ENCODE peak calls at places on chromosome 9, in ten cellular contexts. O, M, P, N, F, X, G, A, J and T are unnamed samples. For H3K4me1, the result is how much of the 10 kb centered on the place peaks cover.

GRCh38 chr9:124769451-124770358 is 1.4 kb downstream of the NR6A1 start:
- DNase-seq in F (no peak), N (no peak), O (no peak), A (peak), J (peak), G (no peak), P (peak), X (no peak), M (peak), T (peak)

GRCh38 chr9:34741628-34742027 is 31.7 kb upstream of the CCL21 start:
- DNase-seq in P (no peak), O (no peak), N (no peak), G (no peak), M (no peak), J (no peak), F (no peak), A (peak), X (no peak), T (no peak)

GRCh38 chr9:86741311-86742215 is 205.7 kb downstream of the GAS1 start:
- DNase-seq in G (peak), M (no peak), N (no peak), P (no peak), A (no peak), X (no peak), O (no peak), J (no peak), F (no peak), T (no peak)

GRCh38 chr9:96344458-96345180 is 38.9 kb downstream of the SLC35D2 start:
- DNase-seq in J (no peak), M (peak), F (peak), N (peak), X (peak), G (no peak), O (peak), A (no peak), P (peak), T (peak)

GRCh38 chr9:73577867-73578266 is 426.2 kb downstream of the ANXA1 start:
- DNase-seq in G (no peak), A (no peak), X (no peak), P (no peak), F (no peak), M (peak), O (no peak), N (no peak), J (no peak), T (no peak)

GRCh38 chr9:68548241-68548640 is 7.6 kb upstream of the TMEM252 start:
- DNase-seq in X (no peak), O (no peak), N (no peak), A (no peak), J (no peak), F (no peak), P (no peak), M (no peak), G (no peak), T (no peak)

GRCh38 chr9:136625101-136626065 is 37.3 kb upstream of the EGFL7 start:
- DNase-seq in G (peak), N (peak), A (peak), X (peak), O (peak), P (peak), F (peak), M (peak), J (peak), T (no peak)

GRCh38 chr9:87137718-87138117 is 190.4 kb upstream of the GAS1 start:
- DNase-seq in M (no peak), X (no peak), G (no peak), O (no peak), N (no peak), J (no peak), A (no peak), F (no peak), P (no peak), T (no peak)

GRCh38 chr9:19552282-19552681 is 143.5 kb downstream of the ACER2 start:
- DNase-seq in N (no peak), P (no peak), G (no peak), F (no peak), X (no peak), A (no peak), J (no peak), O (no peak), M (no peak), T (no peak)

GRCh38 chr9:20317701-20318100 is 304.6 kb downstream of the MLLT3 start:
- DNase-seq in X (no peak), A (no peak), N (no peak), M (no peak), G (no peak), P (no peak), J (no peak), F (no peak), O (no peak), T (no peak)

GRCh38 chr9:126465977-126466376 is 139.3 kb downstream of the MVB12B start:
- DNase-seq in A (no peak), M (no peak), F (peak), G (no peak), N (no peak), P (no peak), O (peak), J (no peak), X (no peak), T (peak)

GRCh38 chr9:123111427-123111826 is 78.0 kb downstream of the GPR21 start:
- DNase-seq in G (peak), A (peak), O (no peak), N (peak), J (no peak), P (no peak), X (no peak), M (no peak), F (no peak), T (no peak)

GRCh38 chr9:131839281-131840084 is 99.6 kb upstream of the RAPGEF1 start:
- DNase-seq in M (no peak), A (no peak), F (no peak), J (no peak), G (no peak), N (no peak), P (no peak), X (no peak), O (peak), T (no peak)

GRCh38 chr9:133960568-133961129 is 31.5 kb downstream of the VAV2 start:
- DNase-seq in M (no peak), X (no peak), J (no peak), G (peak), A (no peak), O (peak), N (peak), P (peak), F (no peak), T (peak)
- H3K4me1 ChIP-seq in M (under half), X (under half), J (under half), G (half or more), A (under half), O (under half), N (under half), P (under half), F (under half), T (half or more)

DNA sequence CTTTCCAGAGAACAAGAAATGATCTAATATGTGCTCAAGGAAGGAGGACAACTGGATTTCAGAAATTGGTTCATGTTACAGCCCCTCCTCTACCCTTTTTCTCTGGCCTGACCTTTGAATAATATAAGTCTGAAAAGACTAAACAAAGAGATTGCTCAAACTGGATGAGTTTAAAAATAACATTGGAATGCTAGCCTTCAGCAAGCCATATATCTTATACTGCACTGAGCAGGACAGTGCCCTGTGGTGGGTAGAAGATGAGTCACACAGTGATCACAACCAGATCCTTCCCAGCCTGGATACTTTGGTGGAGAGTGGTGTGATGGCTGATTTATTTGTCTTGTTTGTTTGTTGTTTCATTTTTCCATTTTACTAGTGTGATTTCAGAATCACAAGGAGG is 13.2 kb downstream of the PALM2AKAP2 start:
- DNase-seq in X (no peak), F (no peak), N (peak), J (no peak), G (no peak), P (no peak), A (no peak), M (peak), O (no peak), T (no peak)
- H3K4me3 ChIP-seq in X (no peak), F (no peak), N (no peak), J (no peak), G (no peak), P (no peak), A (no peak), M (no peak), O (no peak), T (no peak)

GRCh38 chr9:4491621-4491975 is 1.3 kb downstream of the SLC1A1 start:
- DNase-seq in M (no peak), N (no peak), G (peak), O (no peak), A (peak), P (no peak), F (no peak), J (peak), X (no peak), T (peak)
- TF ChIP-seq POLR2A in M (no peak), N (no peak), G (no peak), O (no peak), A (no peak), P (no peak), F (no peak), J (no peak), X (no peak), T (peak)

GRCh38 chr9:18482371-18482770 is 8.4 kb downstream of the ADAMTSL1 start:
- DNase-seq in J (no peak), A (no peak), N (no peak), M (no peak), F (no peak), X (no peak), P (no peak), G (no peak), O (no peak), T (no peak)

GRCh38 chr9:18479405-18479804 is 5.5 kb downstream of the ADAMTSL1 start:
- DNase-seq in A (no peak), G (no peak), P (no peak), X (no peak), J (no peak), O (no peak), N (no peak), M (no peak), F (no peak), T (no peak)

GRCh38 chr9:18478517-18479361 is 4.8 kb downstream of the ADAMTSL1 start:
- DNase-seq in F (no peak), A (no peak), M (no peak), N (no peak), O (no peak), G (no peak), P (no peak), X (no peak), J (no peak), T (no peak)

GRCh38 chr9:18477719-18478118 is 3.8 kb downstream of the ADAMTSL1 start:
- DNase-seq in M (no peak), O (no peak), X (no peak), A (no peak), F (no peak), G (no peak), J (no peak), N (no peak), P (no peak), T (no peak)

DNA sequence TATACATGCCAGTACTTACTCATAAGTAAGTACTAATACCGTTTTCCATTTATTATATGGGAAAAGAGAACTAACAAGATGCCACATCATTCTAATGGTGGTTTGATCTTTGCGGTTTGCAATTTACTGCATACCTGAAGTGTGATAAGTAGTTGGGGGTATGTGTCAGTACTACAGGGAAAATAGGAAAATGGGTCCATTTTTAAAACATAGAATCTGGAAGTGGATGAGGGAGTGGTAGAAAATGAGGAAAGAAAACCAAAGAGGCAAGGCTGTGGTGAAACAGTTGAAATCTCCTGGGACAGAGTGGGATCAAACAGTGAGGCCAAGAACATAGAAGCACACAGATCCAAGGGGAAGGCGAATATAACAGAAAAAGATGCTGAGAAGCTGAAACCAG is 6.7 kb downstream of the ADAMTSL1 start:
- DNase-seq in O (no peak), F (no peak), M (no peak), P (no peak), J (no peak), A (no peak), G (no peak), N (no peak), X (no peak), T (no peak)
- H3K4me1 ChIP-seq in O (under half), F (under half), M (under half), P (under half), J (under half), A (under half), G (under half), N (under half), X (under half), T (under half)

GRCh38 chr9:121701736-121702261 is 50.4 kb downstream of the DAB2IP start:
- DNase-seq in P (no peak), X (no peak), G (no peak), J (no peak), O (no peak), M (no peak), N (no peak), A (no peak), F (no peak), T (no peak)

GRCh38 chr9:121700831-121701419 is 49.5 kb downstream of the DAB2IP start:
- DNase-seq in O (peak), X (no peak), A (no peak), G (no peak), J (no peak), M (no peak), N (peak), P (no peak), F (no peak), T (no peak)

GRCh38 chr9:121698627-121699270 is 47.3 kb downstream of the DAB2IP start:
- DNase-seq in N (no peak), F (no peak), A (no peak), M (no peak), O (no peak), X (peak), G (no peak), J (peak), P (peak), T (no peak)

GRCh38 chr9:121700165-121700830 is 48.9 kb downstream of the DAB2IP start:
- DNase-seq in F (peak), M (peak), G (peak), X (peak), O (peak), P (peak), J (peak), A (peak), N (peak), T (peak)

DNA sequence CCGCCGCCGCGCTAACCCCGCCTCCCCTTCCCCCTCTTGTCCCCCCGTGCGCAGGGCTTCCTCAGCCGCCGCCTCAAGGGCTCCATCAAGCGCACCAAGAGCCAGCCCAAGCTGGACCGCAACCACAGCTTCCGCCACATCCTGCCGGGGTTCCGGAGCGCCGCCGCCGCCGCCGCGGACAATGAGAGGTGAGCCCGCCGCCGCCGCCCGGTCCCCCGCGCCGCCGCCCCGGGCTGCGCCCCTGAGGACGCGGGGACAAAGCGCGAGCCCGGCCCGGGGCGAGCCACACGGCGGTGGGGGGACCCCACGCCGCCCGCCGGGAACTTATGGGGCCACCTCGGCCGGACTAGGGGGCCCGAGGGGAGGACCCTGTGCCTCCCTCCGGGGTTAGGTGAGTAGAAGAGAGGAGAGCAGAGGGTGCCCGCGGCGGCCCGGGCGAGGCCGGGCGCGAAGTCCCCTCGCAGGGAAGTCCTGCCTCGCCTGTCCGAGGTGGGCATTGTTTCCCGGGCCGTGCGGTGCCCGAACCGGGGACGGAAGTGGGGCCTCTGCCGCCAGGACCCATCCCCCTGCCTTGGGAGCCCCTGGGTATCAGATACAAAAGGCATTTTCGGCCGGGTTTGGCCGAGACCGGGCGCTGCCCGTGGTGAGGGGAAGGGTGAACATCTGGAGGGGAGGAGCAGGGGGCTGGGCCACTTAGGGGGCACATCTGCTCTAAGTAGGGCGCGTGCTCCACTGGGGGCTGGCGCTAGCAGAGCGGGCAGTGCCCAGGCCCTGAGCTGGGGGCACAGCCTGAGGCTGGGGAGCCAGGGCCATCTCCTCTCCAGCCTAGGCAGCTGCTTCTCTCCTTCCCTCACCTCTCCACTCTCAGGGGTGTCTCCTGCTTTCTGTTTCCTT is 48.1 kb downstream of the DAB2IP start:
- DNase-seq in O (peak), G (peak), N (peak), F (peak), J (peak), X (peak), A (no peak), P (peak), M (no peak), T (peak)
- H3K4me3 ChIP-seq in O (peak), G (peak), N (peak), F (peak), J (peak), X (peak), A (peak), P (peak), M (peak), T (peak)

GRCh38 chr9:129696803-129697110 is 31.3 kb downstream of the PRRX2 start:
- DNase-seq in X (no peak), P (no peak), F (no peak), N (no peak), M (no peak), O (no peak), G (no peak), A (no peak), J (no peak), T (no peak)

GRCh38 chr9:129694265-129694664 is 28.8 kb downstream of the PRRX2 start:
- DNase-seq in M (no peak), X (no peak), A (no peak), J (no peak), O (no peak), F (no peak), G (no peak), P (no peak), N (no peak), T (no peak)

GRCh38 chr9:129695870-129696269 is 30.4 kb downstream of the PRRX2 start:
- DNase-seq in F (no peak), O (no peak), N (no peak), G (no peak), X (no peak), P (no peak), M (no peak), J (no peak), A (no peak), T (no peak)

GRCh38 chr9:129697956-129698757 is 32.7 kb downstream of the PRRX2 start:
- DNase-seq in G (no peak), M (no peak), F (peak), N (no peak), J (no peak), X (peak), O (no peak), A (no peak), P (no peak), T (no peak)

GRCh38 chr9:129697111-129697955 is 31.9 kb downstream of the PRRX2 start:
- DNase-seq in O (no peak), P (peak), F (peak), X (peak), M (peak), J (peak), G (no peak), N (peak), A (no peak), T (no peak)
- TF ChIP-seq POLR2A in O (no peak), P (no peak), F (peak), X (no peak), M (peak), J (no peak), G (no peak), N (no peak), A (no peak), T (no peak)

DNA sequence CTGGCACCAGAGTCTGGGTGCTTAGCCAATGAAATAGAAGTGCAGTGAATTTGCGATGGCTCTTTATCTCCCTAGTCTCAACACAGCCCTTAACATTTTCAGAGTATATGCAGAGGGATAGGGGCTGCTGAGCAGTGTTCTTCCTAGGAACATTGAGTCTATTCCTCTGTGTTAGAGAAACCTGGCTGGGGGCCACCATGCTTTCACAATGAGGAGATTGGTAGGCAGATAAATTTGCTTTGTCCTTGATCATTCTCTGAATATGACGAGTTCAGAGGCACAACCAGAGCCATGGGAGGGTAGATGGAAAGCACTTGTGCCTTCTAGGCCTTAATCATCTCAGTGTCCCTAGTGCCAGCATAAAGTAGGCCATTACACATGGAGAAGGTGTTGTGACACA is 6.1 kb upstream of the FSD1L start:
- DNase-seq in J (no peak), G (no peak), N (peak), X (no peak), M (no peak), O (no peak), A (no peak), P (peak), F (no peak), T (no peak)
- H3K4me1 ChIP-seq in J (under half), G (under half), N (under half), X (under half), M (under half), O (under half), A (under half), P (under half), F (under half), T (under half)

DNA sequence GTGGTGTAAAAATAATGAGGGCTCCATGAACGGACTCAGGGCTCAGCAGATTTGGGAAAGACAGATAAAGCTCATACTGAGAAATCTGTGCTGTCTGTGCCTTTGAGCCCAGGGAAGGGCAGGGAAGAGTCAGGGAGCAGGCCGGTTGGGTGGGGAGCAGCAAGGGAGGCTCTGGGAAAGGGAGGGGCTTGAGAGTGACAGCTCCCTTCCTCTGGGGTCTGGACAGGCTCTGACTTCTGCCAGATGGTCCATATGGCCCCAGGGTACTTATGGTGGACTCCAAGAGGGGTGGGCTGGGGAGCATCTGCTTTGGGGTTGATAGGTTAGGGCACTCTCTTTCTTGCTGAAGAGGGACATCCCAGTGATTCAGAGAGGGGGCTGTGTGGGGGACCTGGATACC is 2.1 kb downstream of the NPR2 start:
- DNase-seq in O (no peak), F (no peak), P (no peak), J (no peak), N (no peak), G (no peak), A (no peak), M (no peak), X (no peak), T (no peak)
- H3K4me3 ChIP-seq in O (no peak), F (no peak), P (no peak), J (no peak), N (no peak), G (no peak), A (no peak), M (no peak), X (no peak), T (no peak)

GRCh38 chr9:264231-264630 is 49.6 kb downstream of the DOCK8 start:
- DNase-seq in N (no peak), P (no peak), M (no peak), F (no peak), J (no peak), G (no peak), A (no peak), O (no peak), X (no peak), T (no peak)
- TF ChIP-seq POLR2A in N (no peak), P (no peak), M (no peak), F (no peak), J (no peak), G (no peak), A (no peak), O (no peak), X (no peak), T (no peak)

DNA sequence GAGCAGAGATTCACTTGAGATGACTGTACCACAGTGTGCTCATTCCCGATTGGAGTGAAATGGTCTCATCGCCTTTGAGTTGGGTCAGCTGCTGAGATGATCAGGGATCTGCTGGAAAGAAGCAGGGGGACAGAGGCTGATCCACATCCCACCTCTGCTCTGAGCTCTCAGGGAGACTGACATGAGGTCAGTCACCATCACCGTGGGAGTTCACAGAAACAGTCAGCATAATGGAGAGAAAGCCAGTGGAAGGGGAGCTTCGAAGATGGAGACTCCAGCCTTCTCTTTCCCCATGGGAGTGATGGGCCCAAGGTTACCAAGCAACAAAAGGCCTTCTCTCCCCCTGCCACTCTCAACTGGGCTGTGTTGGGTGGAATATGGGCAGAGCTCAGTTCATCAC is 276.4 kb downstream of the CDK5RAP2 start:
- DNase-seq in A (no peak), M (no peak), P (no peak), X (no peak), F (no peak), O (no peak), J (no peak), G (no peak), N (no peak), T (no peak)
- H3K4me1 ChIP-seq in A (under half), M (under half), P (under half), X (under half), F (under half), O (under half), J (under half), G (under half), N (under half), T (under half)